ENCODE peak calls at places on chromosomes 3 and 15, in eight cellular contexts. G is pancreas; O is naive thymus-derived CD4-positive, alpha-beta T cell; X is A549; W is IMR-90; H is MM.1S; A is suprapubic skin; S is psoas muscle. Y is an unnamed sample.

GRCh38 chr15:73753250-73754130 is at the start of gene INSYN1:
- DNase-seq in H (no peak), A (no peak), G (peak), W (no peak), O (no peak), S (peak), X (peak), Y (no peak)

GRCh38 chr15:91465086-91465485 is 365.0 kb downstream of the SV2B start:
- DNase-seq in X (no peak), G (no peak), W (no peak), O (no peak), A (no peak), S (no peak), H (no peak), Y (no peak)

GRCh38 chr3:109806929-109807328 is 469.6 kb upstream of the DPPA4 start:
- DNase-seq in W (peak), G (no peak), H (peak), O (no peak), S (no peak), A (no peak), X (no peak), Y (peak)

GRCh38 chr3:40304352-40304751 is 5.2 kb upstream of the EIF1B start:
- DNase-seq in H (no peak), A (no peak), O (no peak), X (no peak), S (no peak), W (no peak), G (no peak), Y (no peak)

GRCh38 chr3:101602731-101603130 is 28.8 kb downstream of the PCNP start:
- DNase-seq in X (no peak), A (no peak), W (no peak), S (no peak), O (no peak), G (no peak), H (no peak), Y (no peak)

GRCh38 chr3:82629937-82630336 is 868.5 kb upstream of the GBE1 start:
- DNase-seq in A (no peak), O (no peak), G (no peak), X (no peak), H (no peak), W (no peak), S (no peak), Y (no peak)

GRCh38 chr3:194097141-194097880 is 38.6 kb upstream of the HES1 start:
- DNase-seq in W (no peak), S (no peak), O (no peak), X (no peak), G (peak), H (no peak), A (no peak), Y (no peak)

GRCh38 chr15:72962054-72962702 is 90.1 kb upstream of the NEO1 start:
- DNase-seq in S (no peak), G (no peak), X (no peak), O (no peak), A (no peak), W (no peak), H (no peak), Y (no peak)

GRCh38 chr3:173066044-173066679 is 74.9 kb downstream of the SPATA16 start:
- DNase-seq in A (no peak), G (no peak), O (no peak), H (peak), S (no peak), W (peak), X (no peak), Y (no peak)

GRCh38 chr3:53198996-53199395 is 38.0 kb downstream of the PRKCD start:
- DNase-seq in X (no peak), S (no peak), H (no peak), O (no peak), A (no peak), G (no peak), W (no peak), Y (no peak)

DNA sequence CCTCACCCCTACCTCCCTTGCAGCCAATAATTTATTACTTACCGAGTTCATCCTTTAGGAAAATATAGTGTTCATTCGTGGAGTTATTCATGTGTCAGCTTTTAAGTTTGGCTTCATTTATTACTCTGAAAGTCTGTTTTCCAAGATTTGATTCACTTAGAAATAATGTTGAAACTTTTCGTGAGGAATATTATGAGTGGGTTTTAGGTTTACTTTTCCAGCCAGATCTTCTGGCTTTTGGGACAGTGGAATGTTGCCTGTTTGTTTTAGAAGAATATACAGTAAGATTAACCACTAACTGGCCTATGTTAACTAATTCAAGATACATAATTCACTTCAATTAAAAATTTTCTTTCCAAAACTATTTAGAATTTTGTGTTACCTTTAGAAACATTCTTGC is 160.9 kb upstream of the CGNL1 start:
- DNase-seq in H (no peak), X (no peak), O (no peak), A (no peak), S (no peak), G (no peak), W (peak), Y (no peak)
- H3K4me3 ChIP-seq in H (no peak), X (no peak), O (no peak), A (no peak), S (no peak), G (no peak), W (no peak), Y (no peak)

DNA sequence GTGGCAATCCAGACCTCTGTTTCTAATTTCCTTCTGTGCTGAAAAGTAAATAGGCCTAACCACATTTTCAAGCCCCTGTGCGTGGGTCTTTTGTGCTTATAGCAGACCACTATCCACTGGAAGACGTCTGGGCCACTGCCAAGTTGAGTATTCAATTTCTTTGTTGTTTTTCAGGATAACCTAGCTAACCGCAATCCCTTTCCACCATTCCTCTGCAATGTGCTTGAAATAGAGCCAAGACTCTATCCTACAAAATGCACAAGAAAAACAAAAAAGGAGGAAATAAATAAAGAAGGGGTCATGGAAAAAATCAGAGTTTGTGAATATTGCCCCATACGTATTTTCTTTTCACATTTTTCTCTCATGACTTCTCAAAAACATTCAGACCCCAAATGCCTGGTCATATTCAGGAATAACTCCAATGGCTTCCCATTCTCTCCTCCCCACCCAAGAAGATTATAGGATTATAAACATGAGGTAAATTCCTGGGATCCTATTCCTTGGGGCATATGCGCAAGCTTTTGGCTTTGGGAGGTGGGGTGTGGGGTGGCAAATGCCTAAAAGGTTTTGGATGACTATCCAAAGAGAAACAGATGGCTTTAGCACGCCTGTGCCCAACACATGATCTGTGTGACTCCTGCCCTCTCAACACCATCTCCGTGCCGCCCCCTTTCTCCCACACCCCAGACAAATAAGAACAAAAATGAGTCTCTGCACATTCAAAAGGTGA is 217.9 kb upstream of the THBS1 start:
- DNase-seq in G (no peak), S (no peak), O (no peak), A (no peak), H (no peak), X (no peak), W (peak), Y (no peak)
- H3K27ac ChIP-seq in G (no peak), S (no peak), O (no peak), A (no peak), H (no peak), X (peak), W (peak), Y (no peak)

GRCh38 chr3:47985376-47985775 is 30.8 kb downstream of the MAP4 start:
- DNase-seq in H (no peak), X (no peak), O (no peak), W (no peak), G (no peak), S (no peak), A (no peak), Y (no peak)
- H3K4me3 ChIP-seq in H (no peak), X (no peak), O (no peak), W (no peak), G (no peak), S (no peak), A (no peak), Y (no peak)

DNA sequence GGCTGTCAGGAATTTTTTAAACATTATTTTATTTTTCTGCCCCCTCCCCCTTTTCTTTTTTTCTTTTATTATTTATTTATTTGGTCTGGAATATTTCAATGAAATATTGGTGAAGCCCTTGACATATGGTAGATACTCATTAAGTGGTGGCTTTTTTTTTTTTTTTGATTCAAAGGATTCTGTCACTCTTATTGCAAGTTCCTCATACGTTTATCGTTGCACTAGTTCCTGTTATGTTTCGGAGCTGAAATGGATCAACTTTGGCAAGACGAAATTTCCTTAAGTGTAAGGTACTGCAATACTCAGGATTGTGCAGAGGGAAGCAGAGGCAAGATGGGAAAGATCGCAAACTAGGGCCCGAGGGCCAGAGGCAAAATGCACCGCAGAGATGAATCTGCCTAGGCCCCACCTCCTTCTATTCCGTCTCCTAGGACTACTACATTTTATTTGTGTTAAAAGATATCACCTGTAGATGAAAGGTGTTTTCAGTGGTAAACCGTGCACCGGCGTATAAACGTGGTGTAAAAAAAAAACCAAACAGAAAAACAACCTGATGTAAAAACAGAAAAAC is 402 bp downstream of the RNU6-1 start:
- DNase-seq in X (peak), W (peak), O (no peak), A (no peak), S (no peak), G (no peak), H (peak), Y (no peak)
- H3K27ac ChIP-seq in X (peak), W (no peak), O (peak), A (peak), S (peak), G (peak), H (peak), Y (peak)

Y was measured in CD4-positive, alpha-beta memory T cell.